ENCODE peak calls at places on chromosomes 6 and 20, in four cellular contexts. M, U, D and O are unnamed samples.

GRCh38 chr6:100115702-100116101 is 121.7 kb upstream of the MCHR2 start:
- DNase-seq in M (no peak), D (no peak), U (no peak), O (no peak)

GRCh38 chr6:10954590-10955010 is 67.7 kb downstream of the SYCP2L start:
- DNase-seq in D (peak), U (peak), M (peak), O (peak)

GRCh38 chr6:27312146-27312949 is at the start of gene POM121L2:
- DNase-seq in D (no peak), M (peak), U (no peak), O (peak)

GRCh38 chr20:19886666-19887288 is 128.7 kb downstream of the RIN2 start:
- DNase-seq in D (no peak), U (no peak), M (peak), O (peak)

GRCh38 chr6:7893342-7893741 is 17.2 kb downstream of the TXNDC5 start:
- DNase-seq in U (no peak), M (no peak), D (no peak), O (no peak)

GRCh38 chr6:89330910-89331309 is 15.8 kb upstream of the GABRR2 start:
- DNase-seq in U (no peak), M (no peak), D (no peak), O (no peak)

GRCh38 chr6:56677559-56677958 is 34.9 kb upstream of the DST start:
- DNase-seq in U (no peak), M (no peak), D (no peak), O (no peak)

GRCh38 chr6:150334790-150335783 is 33.7 kb upstream of the IYD start:
- DNase-seq in U (no peak), M (peak), D (peak), O (peak)

GRCh38 chr6:2979819-2980464 is 8.6 kb upstream of the SERPINB6 start:
- DNase-seq in U (no peak), D (no peak), M (no peak), O (no peak)

GRCh38 chr6:158817298-158818007 is 1.7 kb downstream of the EZR start:
- DNase-seq in U (no peak), D (no peak), M (no peak), O (peak)

GRCh38 chr6:25279748-25280616 is 808 bp downstream of the CARMIL1 start:
- DNase-seq in M (peak), D (no peak), U (no peak), O (peak)

GRCh38 chr6:111776236-111777189 is 96.7 kb downstream of the FYN start:
- DNase-seq in U (no peak), D (no peak), M (no peak), O (no peak)

GRCh38 chr6:91042656-91043055 is 455.8 kb upstream of the MAP3K7 start:
- DNase-seq in M (no peak), U (no peak), D (no peak), O (no peak)

GRCh38 chr6:3500262-3501001 is 43.6 kb upstream of the SLC22A23 start:
- DNase-seq in M (no peak), D (no peak), U (no peak), O (no peak)

GRCh38 chr6:30836431-30836866 is 47.9 kb upstream of the DDR1 start:
- DNase-seq in U (no peak), D (peak), M (no peak), O (no peak)

GRCh38 chr6:52981215-52981910 is 13.7 kb downstream of the GSTA4 start:
- DNase-seq in U (no peak), M (no peak), D (no peak), O (no peak)

GRCh38 chr6:30493643-30494250 is 4.4 kb downstream of the HLA-E start:
- DNase-seq in M (no peak), U (no peak), D (no peak), O (no peak)

GRCh38 chr6:106973018-106973840 is 1.3 kb downstream of the CD24 start:
- DNase-seq in M (peak), U (no peak), D (no peak), O (peak)

GRCh38 chr6:41442800-41443501 is 103.2 kb upstream of the FOXP4 start:
- DNase-seq in D (no peak), M (no peak), U (no peak), O (peak)
- TF ChIP-seq CTCF in D (peak), M (no peak), U (peak), O (peak)

DNA sequence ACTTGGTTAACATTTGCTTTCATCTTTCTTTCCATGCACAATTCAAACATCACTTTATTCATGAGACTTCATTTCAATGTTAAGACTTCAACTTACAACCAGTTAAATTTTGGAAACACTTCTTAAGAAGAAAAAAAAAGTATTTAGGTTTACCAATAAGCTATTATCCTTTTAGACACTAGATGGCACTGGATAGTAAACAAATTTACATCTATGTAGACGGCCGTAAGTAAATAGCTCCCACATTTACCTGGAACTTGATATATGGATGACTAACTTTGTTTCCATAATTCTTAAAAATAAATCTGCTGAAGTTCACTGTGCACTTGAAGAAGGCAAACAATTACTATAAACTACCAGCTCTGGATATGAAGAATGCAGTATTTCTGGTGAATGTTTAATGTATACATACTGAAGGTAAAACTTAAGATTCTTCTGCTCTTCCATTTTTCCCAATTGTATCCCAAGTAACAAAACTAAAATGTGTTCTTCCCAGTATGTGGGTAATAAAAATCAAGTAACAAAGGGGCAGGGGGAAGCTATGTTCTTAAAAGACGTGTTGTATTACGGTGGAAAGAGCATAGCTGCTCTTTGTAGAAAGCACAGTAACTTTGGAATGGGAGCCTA is 130.6 kb upstream of the C6orf118 start:
- DNase-seq in M (peak), U (no peak), D (peak), O (no peak)
- TF ChIP-seq CTCF in M (peak), U (peak), D (peak), O (peak)

GRCh38 chr6:43840490-43841218 is 70.6 kb downstream of the VEGFA start:
- DNase-seq in M (no peak), D (no peak), U (no peak), O (no peak)
- TF ChIP-seq CTCF in M (no peak), D (no peak), U (no peak), O (no peak)

DNA sequence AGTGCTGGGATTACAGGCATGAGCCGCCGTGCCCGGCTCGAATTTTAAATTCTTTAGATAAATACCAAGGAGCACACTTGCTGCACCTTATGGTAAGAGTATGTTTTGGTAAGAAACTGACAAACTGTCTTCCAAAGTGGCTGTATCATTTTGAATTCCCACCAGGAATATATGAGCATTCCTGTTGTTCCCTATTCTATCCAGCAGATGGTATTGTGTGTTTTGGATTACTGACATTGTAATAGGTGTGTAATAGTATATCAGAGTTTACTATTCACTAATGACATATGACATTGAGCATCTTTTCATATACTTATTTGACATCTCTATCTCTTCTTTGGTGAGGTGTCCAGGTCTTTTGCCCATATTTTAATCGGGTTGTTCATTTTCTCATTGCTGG is 40.5 kb downstream of the TGM6 start:
- DNase-seq in D (no peak), M (peak), U (no peak), O (no peak)
- TF ChIP-seq CTCF in D (peak), M (peak), U (no peak), O (no peak)

GRCh38 chr6:5766260-5766659 is 240.5 kb downstream of the NRN1 start:
- DNase-seq in M (no peak), D (no peak), U (no peak), O (no peak)
- TF ChIP-seq CTCF in M (no peak), D (peak), U (no peak), O (no peak)

GRCh38 chr6:22025468-22026159 is 271.2 kb downstream of the PRL start:
- DNase-seq in M (peak), U (no peak), D (peak), O (no peak)
- TF ChIP-seq CTCF in M (no peak), U (no peak), D (no peak), O (no peak)

DNA sequence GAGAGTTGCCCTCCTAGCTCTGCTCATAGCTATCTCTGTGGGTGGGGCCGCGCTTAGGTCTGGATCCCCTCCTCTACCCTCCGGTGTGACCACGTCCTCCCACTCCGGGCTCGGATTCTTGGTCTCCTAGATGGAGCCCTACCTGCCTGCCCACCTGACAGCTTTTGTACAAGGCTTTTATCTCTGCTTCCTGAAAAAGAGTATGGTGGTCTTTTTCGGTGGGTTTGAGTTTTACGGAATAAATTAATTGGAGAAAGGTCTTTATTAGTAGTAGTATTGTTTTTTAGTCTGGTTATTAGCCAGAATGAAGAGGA is 773 bp downstream of the SMAP1 start:
- DNase-seq in M (peak), D (no peak), U (no peak), O (no peak)
- TF ChIP-seq CTCF in M (no peak), D (no peak), U (no peak), O (no peak)

GRCh38 chr6:32046450-32047083 is 8.4 kb downstream of the CYP21A2 start:
- DNase-seq in U (no peak), M (no peak), D (no peak), O (no peak)

GRCh38 chr6:32047855-32048766 is 9.9 kb downstream of the CYP21A2 start:
- DNase-seq in U (peak), M (peak), D (no peak), O (peak)

GRCh38 chr6:32045811-32046449 is 7.7 kb downstream of the CYP21A2 start:
- DNase-seq in U (no peak), M (no peak), D (no peak), O (no peak)

GRCh38 chr6:32047539-32047854 is 9.3 kb downstream of the CYP21A2 start:
- DNase-seq in D (no peak), M (no peak), U (no peak), O (no peak)

DNA sequence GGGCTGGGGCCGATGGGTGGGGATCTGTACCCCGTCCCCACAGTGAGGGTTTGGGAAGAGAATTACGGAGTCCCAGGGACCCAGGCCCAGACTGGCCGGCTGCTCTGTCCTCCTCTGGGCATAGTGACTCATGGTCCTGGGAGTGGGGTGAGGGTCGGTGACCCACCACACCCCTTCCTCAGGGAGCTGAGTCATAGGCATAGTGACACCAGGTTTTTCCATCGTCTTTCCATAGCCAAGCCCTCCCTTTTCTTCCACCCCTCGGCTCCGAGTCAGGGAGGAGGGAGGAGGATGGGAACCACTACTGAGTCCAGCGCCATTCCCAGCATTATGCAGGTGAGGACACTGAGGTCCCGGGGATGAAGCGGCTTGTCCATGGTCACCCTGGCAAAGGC is 8.9 kb downstream of the CYP21A2 start:
- DNase-seq in M (no peak), U (no peak), D (no peak), O (peak)
- TF ChIP-seq CTCF in M (no peak), U (no peak), D (no peak), O (no peak)

DNA sequence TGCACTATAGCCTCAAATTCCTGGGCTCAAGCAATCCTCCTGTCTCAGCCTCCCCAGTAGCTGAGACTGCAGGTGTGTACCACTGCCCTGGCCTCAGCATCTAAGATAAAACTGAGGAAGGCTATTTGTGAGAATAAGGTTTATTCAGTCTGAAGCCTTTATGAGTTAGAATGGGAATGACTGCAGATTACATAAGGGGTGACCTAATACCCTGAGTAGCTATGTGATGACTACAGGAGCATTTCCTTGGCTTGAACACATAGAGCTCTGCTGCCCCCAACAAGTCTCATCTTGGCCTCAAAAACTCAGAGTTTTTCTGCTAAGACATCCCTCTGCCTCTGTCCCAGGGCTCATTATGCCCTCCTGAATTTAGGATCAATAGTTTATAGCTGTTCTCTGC is 7.6 kb downstream of the GSS start:
- DNase-seq in M (no peak), D (peak), U (no peak), O (no peak)
- TF ChIP-seq CTCF in M (no peak), D (peak), U (no peak), O (no peak)

GRCh38 chr6:144285548-144285797 is 338 bp downstream of the UTRN start:
- DNase-seq in D (no peak), U (no peak), M (peak), O (no peak)

GRCh38 chr6:144284753-144285547 is at the start of gene UTRN:
- DNase-seq in D (peak), M (peak), U (no peak), O (peak)

GRCh38 chr6:144285798-144286502 is 815 bp downstream of the UTRN start:
- DNase-seq in U (no peak), M (peak), D (no peak), O (peak)

GRCh38 chr6:144289006-144289405 is 3.9 kb downstream of the UTRN start:
- DNase-seq in U (no peak), D (no peak), M (no peak), O (no peak)

GRCh38 chr6:144286503-144287393 is 1.6 kb downstream of the UTRN start:
- DNase-seq in D (peak), U (no peak), M (peak), O (peak)
- TF ChIP-seq CTCF in D (no peak), U (no peak), M (no peak), O (no peak)